ENCODE peak calls at places on chromosome 4, in six cellular contexts. B is naive thymus-derived CD4-positive, alpha-beta T cell; Y is prostate gland; T is IMR-90; R is cardiac muscle cell; N is adrenal gland. U is an unnamed sample. For H3K36me3, the result is how much of the 10 kb centered on the place peaks cover.

GRCh38 chr4:5477613-5478012 is 230.7 kb downstream of the EVC2 start:
- DNase-seq in B (no peak), Y (no peak), T (no peak), R (no peak), N (no peak), U (no peak)

GRCh38 chr4:81421346-81422218 is 50.1 kb downstream of the RASGEF1B start:
- DNase-seq in B (no peak), Y (no peak), T (peak), R (peak), N (no peak), U (no peak)

GRCh38 chr4:138851626-138852443 is 163.7 kb upstream of the NOCT start:
- DNase-seq in B (no peak), Y (no peak), T (peak), R (no peak), N (no peak), U (no peak)

GRCh38 chr4:124691801-124692200 is 20.7 kb downstream of the ANKRD50 start:
- DNase-seq in B (no peak), Y (no peak), T (no peak), R (no peak), N (no peak), U (no peak)

GRCh38 chr4:26420903-26421302 is 69.4 kb downstream of the CCKAR start:
- DNase-seq in B (no peak), Y (peak), T (peak), R (no peak), N (no peak), U (no peak)

GRCh38 chr4:100299019-100299418 is 108.8 kb upstream of the DDIT4L start:
- DNase-seq in B (no peak), Y (no peak), T (peak), R (peak), N (peak), U (no peak)

GRCh38 chr4:26346203-26346620 is 25.4 kb downstream of the RBPJ start:
- DNase-seq in B (no peak), Y (no peak), T (no peak), R (peak), N (no peak), U (peak)

GRCh38 chr4:26207631-26208030 is 113.2 kb upstream of the RBPJ start:
- DNase-seq in B (no peak), Y (no peak), T (no peak), R (no peak), N (no peak), U (no peak)

GRCh38 chr4:148810461-148810860 is 368.2 kb upstream of the NR3C2 start:
- DNase-seq in B (no peak), Y (no peak), T (no peak), R (no peak), N (no peak), U (no peak)

GRCh38 chr4:181008164-181008563 is 1235.0 kb upstream of the TENM3 start:
- DNase-seq in B (no peak), Y (no peak), T (no peak), R (no peak), N (no peak), U (no peak)

GRCh38 chr4:153790962-153791551 is 2.2 kb upstream of the SFRP2 start:
- DNase-seq in B (no peak), Y (no peak), T (no peak), R (peak), N (no peak), U (peak)

GRCh38 chr4:140688711-140689598 is 67.2 kb downstream of the TBC1D9 start:
- DNase-seq in B (no peak), Y (no peak), T (peak), R (peak), N (no peak), U (no peak)

GRCh38 chr4:77454858-77455257 is 150.8 kb upstream of the CXCL13 start:
- DNase-seq in B (no peak), Y (no peak), T (no peak), R (peak), N (no peak), U (no peak)

GRCh38 chr4:20778896-20779295 is 78.6 kb downstream of the PACRGL start:
- DNase-seq in B (no peak), Y (no peak), T (no peak), R (no peak), N (no peak), U (no peak)

GRCh38 chr4:127965803-127966175 is 583 bp downstream of the ABHD18 start:
- DNase-seq in B (peak), Y (peak), T (peak), R (peak), N (peak), U (peak)

GRCh38 chr4:3202836-3203820 is 45.8 kb upstream of the MSANTD1 start:
- DNase-seq in B (no peak), Y (no peak), T (no peak), R (peak), N (no peak), U (no peak)

GRCh38 chr4:136424052-136424451 is 1108.2 kb downstream of the PCDH18 start:
- DNase-seq in B (no peak), Y (no peak), T (no peak), R (no peak), N (no peak), U (no peak)

GRCh38 chr4:137647375-137647774 is 115.1 kb upstream of the PCDH18 start:
- DNase-seq in B (no peak), Y (no peak), T (no peak), R (no peak), N (no peak), U (no peak)

GRCh38 chr4:41060352-41061318 is 153.7 kb downstream of the APBB2 start:
- DNase-seq in B (no peak), Y (peak), T (no peak), R (no peak), N (no peak), U (no peak)

GRCh38 chr4:55524844-55525571 is 21.7 kb downstream of the CLOCK start:
- DNase-seq in B (no peak), Y (no peak), T (peak), R (peak), N (no peak), U (no peak)

GRCh38 chr4:109383823-109384222 is 49.8 kb upstream of the SEC24B start:
- DNase-seq in B (no peak), Y (no peak), T (no peak), R (no peak), N (no peak), U (no peak)

GRCh38 chr4:28313729-28314713 is 1453.4 kb downstream of the STIM2 start:
- DNase-seq in B (no peak), Y (peak), T (no peak), R (no peak), N (no peak), U (no peak)

GRCh38 chr4:19689511-19689910 is 562.2 kb upstream of the SLIT2 start:
- DNase-seq in B (no peak), Y (no peak), T (peak), R (peak), N (no peak), U (no peak)

GRCh38 chr4:98430708-98431403 is 169.7 kb downstream of the RAP1GDS1 start:
- DNase-seq in B (no peak), Y (no peak), T (peak), R (peak), N (no peak), U (no peak)

GRCh38 chr4:170979736-170980135 is 833.5 kb upstream of the GALNTL6 start:
- DNase-seq in B (no peak), Y (no peak), T (no peak), R (no peak), N (no peak), U (no peak)

GRCh38 chr4:165971941-165972340 is 98.9 kb downstream of the TLL1 start:
- DNase-seq in B (no peak), Y (no peak), T (no peak), R (no peak), N (no peak), U (no peak)
- H3K4me3 ChIP-seq in B (no peak), Y (no peak), T (no peak), R (no peak), N (no peak), U (no peak)

DNA sequence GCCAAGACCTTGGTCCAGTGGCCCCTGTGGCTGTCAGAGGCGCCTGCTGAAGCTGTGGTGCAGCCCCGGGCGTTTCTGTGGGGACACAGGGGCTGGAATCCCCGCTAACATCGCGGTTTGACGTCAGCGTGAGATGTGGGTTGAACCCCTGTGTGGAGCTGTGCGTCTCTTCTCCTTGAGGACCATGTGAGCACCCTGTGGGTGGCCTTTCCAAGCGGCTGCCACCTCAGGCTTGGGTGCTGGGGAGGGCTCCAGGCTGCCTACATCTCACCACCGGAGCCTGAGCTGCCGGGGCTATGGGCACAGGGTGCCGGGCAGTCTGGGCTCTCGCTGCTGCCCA is 27.7 kb downstream of the UVSSA start:
- DNase-seq in B (no peak), Y (no peak), T (no peak), R (no peak), N (no peak), U (no peak)
- H3K36me3 ChIP-seq in B (half or more), Y (under half), T (under half), R (under half), N (under half), U (under half)

GRCh38 chr4:39450618-39451017 is 8.1 kb downstream of the RPL9 start:
- DNase-seq in B (no peak), Y (no peak), T (no peak), R (no peak), N (no peak), U (no peak)

GRCh38 chr4:39452860-39453587 is 5.7 kb downstream of the RPL9 start:
- DNase-seq in B (no peak), Y (no peak), T (no peak), R (no peak), N (no peak), U (no peak)

GRCh38 chr4:39453738-39454137 is 5.0 kb downstream of the RPL9 start:
- DNase-seq in B (no peak), Y (no peak), T (no peak), R (no peak), N (no peak), U (no peak)

GRCh38 chr4:39451423-39452023 is 7.2 kb downstream of the RPL9 start:
- DNase-seq in B (no peak), Y (no peak), T (no peak), R (no peak), N (no peak), U (no peak)

GRCh38 chr4:39452153-39452859 is 6.4 kb downstream of the RPL9 start:
- DNase-seq in B (no peak), Y (no peak), T (no peak), R (no peak), N (no peak), U (no peak)
- H3K27ac ChIP-seq in B (no peak), Y (no peak), T (no peak), R (no peak), N (no peak), U (no peak)

GRCh38 chr4:71132486-71132885 is 139.0 kb downstream of the DCK start:
- DNase-seq in B (no peak), Y (no peak), T (peak), R (peak), N (no peak), U (no peak)

GRCh38 chr4:71136071-71136470 is 142.6 kb downstream of the DCK start:
- DNase-seq in B (no peak), Y (no peak), T (no peak), R (no peak), N (no peak), U (no peak)

GRCh38 chr4:71126719-71127118 is 133.3 kb downstream of the DCK start:
- DNase-seq in B (no peak), Y (no peak), T (peak), R (peak), N (no peak), U (no peak)

GRCh38 chr4:71133491-71133890 is 140.0 kb downstream of the DCK start:
- DNase-seq in B (no peak), Y (no peak), T (peak), R (no peak), N (no peak), U (no peak)

GRCh38 chr4:71130827-71131603 is 137.6 kb downstream of the DCK start:
- DNase-seq in B (no peak), Y (no peak), T (peak), R (peak), N (no peak), U (no peak)
- H3K4me3 ChIP-seq in B (no peak), Y (no peak), T (peak), R (no peak), N (no peak), U (no peak)